ENCODE peak calls at places on chromosomes 12 and 14, in six cellular contexts. K is upper lobe of right lung, W is neuronal stem cell, A is heart right ventricle, V is astrocyte, F is mesendoderm. U is an unnamed sample.
A peak's percentile ranks its signal among the peaks of the same experiment; 100 is the strongest.

GRCh38 chr14:105045710-105046326 is 19.4 kb downstream of the GPR132 start:
- DNase-seq in F (peak; percentile 81), W (peak; percentile 85), K (peak; percentile 96), V (no peak), A (peak; percentile 92), U (peak; percentile 93)

GRCh38 chr14:70776197-70776596 is 33.1 kb downstream of the MAP3K9 start:
- DNase-seq in W (no peak), K (no peak), F (no peak), V (no peak), A (no peak), U (no peak)

GRCh38 chr12:49189731-49190314 is 943 bp upstream of the TUBA1A start:
- DNase-seq in K (no peak), W (no peak), V (no peak), A (no peak), F (no peak), U (no peak)

GRCh38 chr12:57240926-57241555 is 9.9 kb downstream of the STAC3 start:
- DNase-seq in F (peak; percentile 86), K (peak; percentile 64), V (no peak), A (no peak), W (no peak), U (peak; percentile 64)

GRCh38 chr12:121033625-121034349 is 5.3 kb downstream of the OASL start:
- DNase-seq in F (no peak), V (peak; percentile 36), W (no peak), A (no peak), K (no peak), U (no peak)

GRCh38 chr14:99733551-99734405 is 49.7 kb downstream of the CYP46A1 start:
- DNase-seq in W (no peak), K (peak; percentile 79), A (no peak), F (no peak), V (no peak), U (peak; percentile 7)

GRCh38 chr14:99467338-99468075 is 13.2 kb downstream of the SETD3 start:
- DNase-seq in V (no peak), W (no peak), F (no peak), A (no peak), K (no peak), U (no peak)

GRCh38 chr14:104294983-104295680 is 156.7 kb downstream of the KIF26A start:
- DNase-seq in F (no peak), A (no peak), V (no peak), K (peak; percentile 51), W (no peak), U (peak; percentile 61)

GRCh38 chr12:16586350-16587109 is 19.4 kb downstream of the LMO3 start:
- DNase-seq in A (no peak), K (no peak), V (peak; percentile 89), F (no peak), W (no peak), U (no peak)

GRCh38 chr14:90999299-90999698 is 61.1 kb downstream of the RPS6KA5 start:
- DNase-seq in F (peak; percentile 27), V (no peak), A (no peak), K (no peak), W (no peak), U (no peak)

GRCh38 chr12:80580254-80580653 is 127.2 kb upstream of the MYF6 start:
- DNase-seq in W (no peak), F (no peak), A (no peak), K (no peak), V (peak; percentile 97), U (no peak)

GRCh38 chr12:32134144-32134888 is 27.7 kb downstream of the BICD1 start:
- DNase-seq in K (no peak), F (no peak), V (peak; percentile 94), A (no peak), W (no peak), U (peak; percentile 71)

GRCh38 chr14:93276031-93276716 is 56.7 kb downstream of the BTBD7 start:
- DNase-seq in V (no peak), W (no peak), A (no peak), F (no peak), K (no peak), U (no peak)

GRCh38 chr14:95943699-95944098 is 67.1 kb downstream of the TUNAR start:
- DNase-seq in A (no peak), K (no peak), W (peak; percentile 70), V (no peak), F (peak; percentile 82), U (no peak)

GRCh38 chr12:88946377-88946997 is 366.2 kb upstream of the KITLG start:
- DNase-seq in K (no peak), V (peak; percentile 88), A (no peak), F (peak; percentile 18), W (no peak), U (no peak)

GRCh38 chr14:21049263-21049662 is 7.1 kb downstream of the RNASE7 start:
- DNase-seq in F (no peak), K (no peak), V (peak; percentile 73), A (no peak), W (no peak), U (no peak)

GRCh38 chr12:95674088-95674595 is 116.4 kb downstream of the NTN4 start:
- DNase-seq in F (no peak), W (no peak), A (no peak), K (no peak), V (no peak), U (no peak)

GRCh38 chr12:111998015-111998414 is 14.9 kb downstream of the TMEM116 start:
- DNase-seq in V (no peak), F (no peak), W (no peak), A (no peak), K (no peak), U (no peak)

GRCh38 chr14:76752744-76753143 is 8.5 kb upstream of the VASH1 start:
- DNase-seq in K (no peak), A (no peak), W (no peak), V (no peak), F (no peak), U (no peak)

GRCh38 chr12:79531547-79531946 is 159.2 kb downstream of the PAWR start:
- DNase-seq in K (no peak), A (no peak), W (no peak), F (no peak), V (peak; percentile 74), U (no peak)

GRCh38 chr14:50978888-50979287 is 34.6 kb upstream of the PYGL start:
- DNase-seq in A (no peak), W (no peak), V (no peak), F (no peak), K (no peak), U (no peak)

GRCh38 chr14:89563503-89563902 is 146.5 kb upstream of the FOXN3 start:
- DNase-seq in W (no peak), F (no peak), V (no peak), K (no peak), A (no peak), U (no peak)

GRCh38 chr14:101435546-101435945 is 125.7 kb upstream of the DIO3 start:
- DNase-seq in A (no peak), V (no peak), F (no peak), W (no peak), K (no peak), U (no peak)

GRCh38 chr14:56216631-56217379 is 98.6 kb downstream of the PELI2 start:
- DNase-seq in K (no peak), V (peak; percentile 36), F (no peak), W (no peak), A (peak; percentile 60), U (peak; percentile 82)

GRCh38 chr14:90513151-90514014 is 116.6 kb downstream of the CALM1 start:
- DNase-seq in W (no peak), V (no peak), F (peak; percentile 63), K (peak; percentile 90), A (peak; percentile 85), U (no peak)

GRCh38 chr14:20978687-20979086 is 11.1 kb upstream of the METTL17 start:
- DNase-seq in F (no peak), A (no peak), K (no peak), V (no peak), W (no peak), U (no peak)

GRCh38 chr12:46244997-46245396 is 23.8 kb downstream of the SLC38A1 start:
- DNase-seq in W (no peak), F (no peak), V (no peak), A (no peak), K (no peak), U (no peak)
- H3K36me3 ChIP-seq in W (peaks cover 12% of the 10 kb centered on the region), F (peaks cover 2% of the 10 kb centered on the region), V (no peaks in the 10 kb centered on the region), A (no peaks in the 10 kb centered on the region), K (no peaks in the 10 kb centered on the region), U (peaks cover 43% of the 10 kb centered on the region)

DNA sequence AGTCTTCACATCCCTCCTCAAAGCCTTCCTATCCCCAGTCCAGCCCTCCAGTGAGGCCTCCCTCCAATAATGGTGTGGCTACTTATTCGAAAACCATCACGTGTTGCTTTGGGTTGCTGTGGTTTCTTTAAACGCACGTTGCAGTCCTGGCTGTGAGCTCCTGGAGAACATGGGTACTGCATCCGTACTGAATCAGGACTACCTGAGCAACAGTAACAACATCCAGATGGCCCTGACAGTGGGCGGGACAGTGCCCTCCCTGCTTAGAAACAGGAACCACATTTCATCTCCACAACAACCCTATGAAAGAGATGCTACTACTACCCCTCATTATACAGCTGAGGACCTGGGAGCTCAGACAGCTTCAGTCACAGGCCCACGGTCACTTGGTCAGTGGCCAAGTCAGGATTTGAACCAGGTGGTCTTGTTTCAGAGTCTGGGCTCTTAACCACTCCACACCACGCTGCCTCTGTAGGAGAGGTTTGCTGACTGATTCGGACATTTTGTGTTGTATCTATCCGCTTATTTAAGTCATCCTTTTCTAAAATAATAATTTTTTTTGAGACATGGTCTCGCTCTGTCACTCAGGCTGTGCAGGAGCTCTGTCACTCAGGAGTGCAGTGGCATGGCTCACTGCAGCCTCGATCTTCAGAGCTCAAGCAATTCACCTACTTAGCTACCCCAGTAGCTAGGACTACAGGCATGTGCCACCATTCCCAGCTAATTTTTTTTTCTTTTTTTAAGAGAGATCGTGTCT is 104.8 kb downstream of the DPF3 start:
- DNase-seq in W (no peak), K (no peak), A (no peak), V (no peak), F (peak; percentile 54), U (peak; percentile 76)
- H3K36me3 ChIP-seq in W (no peaks in the 10 kb centered on the region), K (no peaks in the 10 kb centered on the region), A (no peaks in the 10 kb centered on the region), V (no peaks in the 10 kb centered on the region), F (no peaks in the 10 kb centered on the region), U (no peaks in the 10 kb centered on the region)

DNA sequence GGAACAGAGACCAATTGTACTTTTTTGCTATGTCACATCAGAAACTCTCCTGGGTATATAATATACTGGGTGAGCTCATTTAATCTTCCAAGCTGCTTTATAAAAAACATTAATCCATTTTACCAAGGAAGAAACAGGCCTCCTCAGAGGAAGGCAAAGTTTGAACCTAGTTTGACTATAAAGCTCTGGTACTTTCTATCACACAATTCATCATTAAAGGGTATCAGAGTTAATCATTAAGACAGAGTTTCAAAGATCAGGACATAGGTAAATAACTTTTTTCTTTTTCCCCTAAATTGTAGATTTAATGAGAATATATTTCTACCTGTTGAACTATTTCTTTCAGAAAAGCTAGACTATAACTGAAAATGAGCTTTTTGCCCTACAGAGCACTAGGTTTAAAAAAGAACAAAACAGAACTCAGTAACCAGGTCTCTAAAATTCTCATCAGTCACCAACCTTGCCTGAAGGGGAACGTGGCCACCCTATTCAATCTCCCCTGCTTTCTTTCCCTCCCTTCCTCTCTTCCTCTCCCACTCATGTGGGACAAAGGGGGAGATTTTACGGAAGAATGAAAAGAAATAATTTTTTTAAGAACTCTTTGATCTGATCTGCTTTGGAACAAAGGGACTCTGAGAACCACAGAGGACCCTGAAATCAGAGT is 18.6 kb downstream of the FBXO21 start:
- DNase-seq in W (no peak), K (no peak), F (no peak), A (no peak), V (no peak), U (no peak)
- H3K36me3 ChIP-seq in W (peaks cover 47% of the 10 kb centered on the region), K (peaks cover 100% of the 10 kb centered on the region), F (peaks cover 8% of the 10 kb centered on the region), A (peaks cover 100% of the 10 kb centered on the region), V (peaks cover 45% of the 10 kb centered on the region), U (peaks cover 89% of the 10 kb centered on the region)

GRCh38 chr12:9597365-9597764 is 10.4 kb downstream of the KLRB1 start:
- DNase-seq in W (no peak), F (no peak), A (no peak), V (no peak), K (no peak), U (no peak)
- H3K36me3 ChIP-seq in W (no peaks in the 10 kb centered on the region), F (no peaks in the 10 kb centered on the region), A (no peaks in the 10 kb centered on the region), V (no peaks in the 10 kb centered on the region), K (no peaks in the 10 kb centered on the region), U (no peaks in the 10 kb centered on the region)

GRCh38 chr14:92012121-92012748 is 27.6 kb downstream of the TRIP11 start:
- DNase-seq in W (no peak), K (no peak), F (no peak), V (no peak), A (no peak), U (no peak)
- H3K36me3 ChIP-seq in W (peaks cover 20% of the 10 kb centered on the region), K (peaks cover 100% of the 10 kb centered on the region), F (peaks cover 2% of the 10 kb centered on the region), V (peaks cover 29% of the 10 kb centered on the region), A (peaks cover 100% of the 10 kb centered on the region), U (peaks cover 57% of the 10 kb centered on the region)

U was measured in BE2C.